ENCODE peak calls at places on chromosomes 6 and 20, in six cellular contexts. P, U, N, W, G and M are unnamed samples.

GRCh38 chr6:116682334-116682712 is 1.3 kb downstream of the KPNA5 start:
- DNase-seq in P (peak), U (no peak), N (peak), W (no peak), G (no peak), M (peak)

GRCh38 chr6:5570641-5571040 is 309.3 kb downstream of the FARS2 start:
- DNase-seq in P (no peak), U (no peak), N (no peak), W (no peak), G (no peak), M (no peak)

GRCh38 chr6:88725111-88725711 is 238.2 kb downstream of the RNGTT start:
- DNase-seq in P (no peak), U (no peak), N (no peak), W (no peak), G (no peak), M (no peak)

GRCh38 chr6:143742070-143742954 is 64.5 kb downstream of the PHACTR2 start:
- DNase-seq in P (no peak), U (no peak), N (no peak), W (no peak), G (no peak), M (no peak)

GRCh38 chr6:150129616-150130505 is 13.0 kb upstream of the PPP1R14C start:
- DNase-seq in P (no peak), U (no peak), N (no peak), W (no peak), G (no peak), M (no peak)

GRCh38 chr6:108235121-108235520 is 25.7 kb downstream of the SNX3 start:
- DNase-seq in P (no peak), U (no peak), N (no peak), W (no peak), G (no peak), M (no peak)

GRCh38 chr6:52503853-52504777 is 72.7 kb downstream of the TRAM2 start:
- DNase-seq in P (no peak), U (peak), N (no peak), W (peak), G (peak), M (no peak)

GRCh38 chr20:41643504-41643938 is 25.3 kb upstream of the CHD6 start:
- DNase-seq in P (no peak), U (no peak), N (no peak), W (peak), G (peak), M (no peak)

GRCh38 chr6:25280617-25280990 is 1.4 kb downstream of the CARMIL1 start:
- DNase-seq in P (no peak), U (no peak), N (no peak), W (no peak), G (no peak), M (no peak)

GRCh38 chr20:4961746-4962145 is 39.6 kb downstream of the SLC23A2 start:
- DNase-seq in P (no peak), U (no peak), N (no peak), W (no peak), G (peak), M (peak)

GRCh38 chr6:164753517-164753916 is 555.9 kb downstream of the C6orf118 start:
- DNase-seq in P (no peak), U (no peak), N (no peak), W (no peak), G (no peak), M (no peak)

GRCh38 chr20:62485062-62485700 is 9.4 kb upstream of the GATA5 start:
- DNase-seq in P (no peak), U (no peak), N (no peak), W (peak), G (no peak), M (no peak)

GRCh38 chr20:1537731-1538058 is 19.8 kb downstream of the SIRPD start:
- DNase-seq in P (no peak), U (peak), N (no peak), W (no peak), G (no peak), M (no peak)

GRCh38 chr6:138142806-138143205 is 18.9 kb upstream of the ARFGEF3 start:
- DNase-seq in P (no peak), U (no peak), N (no peak), W (no peak), G (no peak), M (no peak)

GRCh38 chr6:145600299-145600698 is 135.0 kb downstream of the EPM2A start:
- DNase-seq in P (no peak), U (no peak), N (no peak), W (no peak), G (no peak), M (no peak)

GRCh38 chr20:11120451-11120850 is 446.7 kb upstream of the JAG1 start:
- DNase-seq in P (no peak), U (no peak), N (no peak), W (no peak), G (no peak), M (no peak)

GRCh38 chr6:137637161-137637560 is 143.0 kb upstream of the OLIG3 start:
- DNase-seq in P (no peak), U (no peak), N (no peak), W (no peak), G (peak), M (no peak)

GRCh38 chr6:53967415-53967814 is 143.8 kb upstream of the MLIP start:
- DNase-seq in P (no peak), U (no peak), N (no peak), W (no peak), G (no peak), M (no peak)

GRCh38 chr6:9647043-9647520 is 767.8 kb downstream of the TFAP2A start:
- DNase-seq in P (no peak), U (no peak), N (no peak), W (no peak), G (no peak), M (no peak)

GRCh38 chr20:49028684-49029083 is 17.4 kb upstream of the CSE1L start:
- DNase-seq in P (no peak), U (no peak), N (no peak), W (no peak), G (peak), M (no peak)

GRCh38 chr20:29079769-29080690 is 2177.4 kb upstream of the DEFB115 start:
- DNase-seq in P (no peak), U (peak), N (no peak), W (peak), G (no peak), M (no peak)

GRCh38 chr6:146881228-146882181 is 282.7 kb downstream of the ADGB start:
- DNase-seq in P (no peak), U (no peak), N (no peak), W (no peak), G (no peak), M (no peak)

GRCh38 chr6:169806718-169807117 is 55.3 kb downstream of the ERMARD start:
- DNase-seq in P (no peak), U (no peak), N (no peak), W (peak), G (no peak), M (no peak)

GRCh38 chr6:33817520-33817919 is 13.7 kb upstream of the MLN start:
- DNase-seq in P (no peak), U (no peak), N (no peak), W (no peak), G (no peak), M (no peak)

GRCh38 chr6:22582806-22583205 is 13.4 kb downstream of the HDGFL1 start:
- DNase-seq in P (no peak), U (no peak), N (no peak), W (no peak), G (no peak), M (no peak)

GRCh38 chr6:32852844-32853540 is 512 bp downstream of the TAP1 start:
- DNase-seq in P (peak), U (peak), N (peak), W (peak), G (peak), M (peak)

GRCh38 chr20:1566701-1567100 is 9.2 kb upstream of the SIRPD start:
- DNase-seq in P (no peak), U (no peak), N (no peak), W (no peak), G (peak), M (no peak)

GRCh38 chr6:16837217-16837972 is 76.1 kb upstream of the ATXN1 start:
- DNase-seq in P (no peak), U (no peak), N (no peak), W (no peak), G (no peak), M (no peak)

GRCh38 chr20:46388201-46388836 is 18.1 kb downstream of the ELMO2 start:
- DNase-seq in P (no peak), U (no peak), N (no peak), W (no peak), G (no peak), M (no peak)